ENCODE peak calls at places on chromosomes 4 and X, in six cellular contexts. A, B, D, X, Z and E are unnamed samples.

GRCh38 chrX:63918611-63919010 is 133.6 kb upstream of the ARHGEF9 start:
- DNase-seq in D (peak; percentile 37), Z (no peak), X (no peak), B (no peak), A (no peak), E (peak; percentile 5)

GRCh38 chr4:182310316-182310715 is 67.1 kb downstream of the TENM3 start:
- DNase-seq in X (no peak), Z (no peak), B (no peak), A (no peak), D (no peak), E (no peak)

GRCh38 chr4:155944516-155944915 is 9.2 kb downstream of the CTSO start:
- DNase-seq in D (no peak), X (no peak), B (no peak), A (no peak), Z (no peak), E (no peak)

GRCh38 chr4:69910016-69910782 is 20.7 kb upstream of the CSN1S1 start:
- DNase-seq in D (peak; percentile 94), Z (no peak), B (no peak), A (no peak), X (no peak), E (no peak)

GRCh38 chr4:184648220-184649025 is 824 bp downstream of the CASP3 start:
- DNase-seq in Z (peak; percentile 53), A (peak; percentile 64), B (peak; percentile 18), X (peak; percentile 53), D (peak; percentile 80), E (peak; percentile 51)

GRCh38 chrX:16335181-16335580 is 167.9 kb downstream of the MAGEB17 start:
- DNase-seq in Z (no peak), D (no peak), B (no peak), A (no peak), X (no peak), E (no peak)

GRCh38 chrX:41923925-41924693 is 755 bp upstream of the CASK start:
- DNase-seq in X (peak; percentile 32), B (peak; percentile 20), D (peak; percentile 35), Z (peak; percentile 34), A (peak; percentile 24), E (peak; percentile 24)

GRCh38 chr4:15811703-15812325 is 33.7 kb downstream of the CD38 start:
- DNase-seq in A (no peak), B (no peak), Z (no peak), D (no peak), X (no peak), E (no peak)

GRCh38 chr4:23364167-23364566 is 525.7 kb downstream of the PPARGC1A start:
- DNase-seq in Z (no peak), D (no peak), X (no peak), B (no peak), A (no peak), E (no peak)

GRCh38 chr4:3317011-3317655 is 24.3 kb downstream of the RGS12 start:
- DNase-seq in B (no peak), D (no peak), X (no peak), Z (no peak), A (peak; percentile 5), E (no peak)

GRCh38 chr4:73236151-73236550 is 22.4 kb downstream of the ANKRD17 start:
- DNase-seq in Z (no peak), X (no peak), A (no peak), B (no peak), D (no peak), E (no peak)

GRCh38 chr4:94469221-94469784 is 17.6 kb downstream of the PDLIM5 start:
- DNase-seq in B (no peak), D (no peak), A (no peak), X (no peak), Z (no peak), E (no peak)

GRCh38 chr4:76017056-76017686 is 6.1 kb downstream of the CXCL10 start:
- DNase-seq in A (no peak), Z (no peak), B (no peak), D (no peak), X (no peak), E (no peak)

GRCh38 chr4:71020611-71021010 is 27.2 kb downstream of the DCK start:
- DNase-seq in D (no peak), X (no peak), Z (no peak), B (no peak), A (no peak), E (no peak)

GRCh38 chr4:141587897-141588296 is 48.5 kb upstream of the IL15 start:
- DNase-seq in B (no peak), A (no peak), X (no peak), D (no peak), Z (no peak), E (no peak)

GRCh38 chr4:158020175-158020574 is 152.7 kb downstream of the GASK1B start:
- DNase-seq in B (no peak), A (no peak), Z (no peak), X (peak; percentile 12), D (peak; percentile 90), E (no peak)

GRCh38 chrX:7346021-7346420 is 198.1 kb upstream of the PUDP start:
- DNase-seq in X (no peak), D (peak; percentile 48), Z (no peak), A (no peak), B (no peak), E (no peak)

GRCh38 chrX:56113785-56114436 is 118.2 kb upstream of the KLF8 start:
- DNase-seq in A (no peak), X (no peak), Z (no peak), D (no peak), B (no peak), E (no peak)

GRCh38 chrX:110418220-110418856 is 59.7 kb downstream of the RTL9 start:
- DNase-seq in D (peak; percentile 79), A (peak; percentile 24), Z (no peak), X (peak; percentile 53), B (no peak), E (no peak)

GRCh38 chr4:53563824-53564223 is 27.5 kb downstream of the LNX1 start:
- DNase-seq in B (no peak), D (peak; percentile 54), X (peak; percentile 43), Z (no peak), A (no peak), E (no peak)

GRCh38 chrX:51420610-51421009 is 75.8 kb downstream of the NUDT11 start:
- DNase-seq in B (peak; percentile 10), X (peak; percentile 43), Z (no peak), A (peak; percentile 22), D (peak; percentile 81), E (peak; percentile 73)

GRCh38 chr4:164956766-164957643 is 20.5 kb downstream of the TRIM61 start:
- DNase-seq in D (peak; percentile 60), X (peak; percentile 73), Z (peak; percentile 70), B (peak; percentile 85), A (peak; percentile 89), E (peak; percentile 93)

GRCh38 chr4:4267981-4268380 is 20.0 kb upstream of the TMEM128 start:
- DNase-seq in B (no peak), Z (no peak), X (no peak), D (no peak), A (no peak), E (no peak)

GRCh38 chr4:20723463-20723862 is 23.2 kb downstream of the PACRGL start:
- DNase-seq in A (no peak), X (no peak), Z (no peak), D (no peak), B (no peak), E (no peak)

GRCh38 chr4:159103406-159104131 is 690 bp downstream of the RAPGEF2 start:
- DNase-seq in Z (peak; percentile 47), A (peak; percentile 60), X (peak; percentile 80), D (peak; percentile 83), B (peak; percentile 59), E (peak; percentile 61)

GRCh38 chr4:178752954-178753525 is 1310.8 kb upstream of the AGA start:
- DNase-seq in D (no peak), A (no peak), X (no peak), Z (no peak), B (no peak), E (no peak)

GRCh38 chr4:37995981-37996770 is 36.0 kb downstream of the PTTG2 start:
- DNase-seq in B (no peak), Z (no peak), D (no peak), X (no peak), A (no peak), E (no peak)

GRCh38 chr4:155025762-155026457 is 182.5 kb upstream of the NPY2R start:
- DNase-seq in Z (no peak), B (peak; percentile 6), X (no peak), D (no peak), A (peak; percentile 46), E (peak; percentile 80)

GRCh38 chr4:6716018-6716911 is at the start of gene BLOC1S4:
- DNase-seq in X (peak; percentile 97), B (peak; percentile 95), A (peak; percentile 88), Z (peak; percentile 89), D (peak; percentile 96), E (peak; percentile 94)

GRCh38 chr4:102780476-102781144 is 19.8 kb upstream of the MANBA start:
- DNase-seq in B (no peak), D (no peak), Z (no peak), X (no peak), A (no peak), E (no peak)

GRCh38 chrX:139933904-139934303 is 1.1 kb upstream of the ATP11C start:
- DNase-seq in Z (no peak), X (no peak), D (no peak), A (no peak), B (no peak), E (no peak)

GRCh38 chrX:17374619-17375360 is at the start of gene NHS:
- DNase-seq in D (peak; percentile 91), A (peak; percentile 77), B (peak; percentile 8), Z (no peak), X (peak; percentile 88), E (no peak)

GRCh38 chr4:114281561-114281960 is 302.1 kb upstream of the ARSJ start:
- DNase-seq in A (no peak), D (peak; percentile 80), B (no peak), Z (no peak), X (peak; percentile 37), E (no peak)

GRCh38 chrX:46500054-46500453 is 45.2 kb downstream of the ZNF674 start:
- DNase-seq in B (no peak), A (no peak), Z (no peak), X (no peak), D (no peak), E (no peak)

GRCh38 chrX:119067023-119067739 is 5.6 kb upstream of the CT47C1 start:
- DNase-seq in A (peak; percentile 45), D (peak; percentile 74), B (peak; percentile 27), Z (peak; percentile 42), X (peak; percentile 71), E (peak; percentile 59)